ENCODE peak calls at places on chromosomes 13 and 19, in six cellular contexts. J is IMR-90, E is H9, P is neuronal stem cell, K is mesenchymal stem cell, V is H1. D is an unnamed sample.

GRCh38 chr13:55815458-55816033 is 1325.2 kb upstream of the PRR20A start:
- DNase-seq in J (no peak), E (no peak), P (no peak), K (no peak), V (no peak), D (peak; percentile 1)

GRCh38 chr19:18672606-18673337 is 10.7 kb upstream of the CRTC1 start:
- DNase-seq in J (peak; percentile 50), E (peak; percentile 63), P (no peak), K (peak; percentile 38), V (no peak), D (no peak)

GRCh38 chr13:70014337-70014736 is 93.3 kb upstream of the ATXN8OS start:
- DNase-seq in J (no peak), E (no peak), P (no peak), K (no peak), V (no peak), D (no peak)

GRCh38 chr19:46390121-46390858 is 23.1 kb downstream of the CCDC8 start:
- DNase-seq in J (no peak), E (no peak), P (no peak), K (no peak), V (no peak), D (no peak)

GRCh38 chr19:42271861-42272534 is 2.9 kb downstream of the CIC start:
- DNase-seq in J (no peak), E (no peak), P (no peak), K (no peak), V (no peak), D (no peak)

GRCh38 chr13:95002968-95003813 is 290.8 kb upstream of the SOX21 start:
- DNase-seq in J (no peak), E (peak; percentile 42), P (peak; percentile 17), K (no peak), V (peak; percentile 56), D (no peak)

GRCh38 chr13:48144413-48145035 is 49.6 kb upstream of the MED4 start:
- DNase-seq in J (peak; percentile 45), E (no peak), P (no peak), K (no peak), V (no peak), D (peak; percentile 70)

GRCh38 chr13:52847322-52847681 is 1.1 kb downstream of the PCDH8 start:
- DNase-seq in J (no peak), E (no peak), P (no peak), K (no peak), V (no peak), D (no peak)

GRCh38 chr13:84645196-84646071 is 763.2 kb upstream of the SLITRK1 start:
- DNase-seq in J (peak; percentile 71), E (no peak), P (no peak), K (peak; percentile 35), V (no peak), D (no peak)

GRCh38 chr19:30722236-30722635 is 350.1 kb downstream of the ZNF536 start:
- DNase-seq in J (no peak), E (no peak), P (no peak), K (no peak), V (no peak), D (no peak)

GRCh38 chr13:21871302-21871862 is 200.5 kb downstream of the FGF9 start:
- DNase-seq in J (no peak), E (no peak), P (no peak), K (no peak), V (no peak), D (no peak)

DNA sequence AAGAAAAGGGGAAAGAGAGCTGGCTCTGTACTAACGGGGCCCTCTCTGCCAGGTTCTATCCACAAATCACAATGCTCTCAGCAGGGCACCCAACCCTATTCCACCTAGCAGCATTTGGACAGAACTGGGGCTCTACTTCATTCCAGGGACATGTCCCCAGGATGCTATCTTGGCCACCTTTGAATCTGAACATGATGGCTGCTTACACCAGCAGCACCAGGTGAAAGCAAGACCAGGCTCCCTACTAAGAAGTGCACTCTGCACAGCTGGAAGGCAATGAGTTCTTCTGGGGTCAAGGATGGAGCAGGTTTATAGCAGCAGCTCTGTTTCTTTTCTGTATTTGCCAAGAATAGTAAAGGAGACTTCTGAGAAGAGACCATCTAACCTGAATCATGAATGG is 222.4 kb downstream of the DACH1 start:
- DNase-seq in J (no peak), E (no peak), P (no peak), K (no peak), V (no peak), D (no peak)
- H3K4ac ChIP-seq in J (no peak overlapping the region), E (no peak overlapping the region), P (no peak overlapping the region), K (no peak overlapping the region), V (no peak overlapping the region), D (no peak overlapping the region)

DNA sequence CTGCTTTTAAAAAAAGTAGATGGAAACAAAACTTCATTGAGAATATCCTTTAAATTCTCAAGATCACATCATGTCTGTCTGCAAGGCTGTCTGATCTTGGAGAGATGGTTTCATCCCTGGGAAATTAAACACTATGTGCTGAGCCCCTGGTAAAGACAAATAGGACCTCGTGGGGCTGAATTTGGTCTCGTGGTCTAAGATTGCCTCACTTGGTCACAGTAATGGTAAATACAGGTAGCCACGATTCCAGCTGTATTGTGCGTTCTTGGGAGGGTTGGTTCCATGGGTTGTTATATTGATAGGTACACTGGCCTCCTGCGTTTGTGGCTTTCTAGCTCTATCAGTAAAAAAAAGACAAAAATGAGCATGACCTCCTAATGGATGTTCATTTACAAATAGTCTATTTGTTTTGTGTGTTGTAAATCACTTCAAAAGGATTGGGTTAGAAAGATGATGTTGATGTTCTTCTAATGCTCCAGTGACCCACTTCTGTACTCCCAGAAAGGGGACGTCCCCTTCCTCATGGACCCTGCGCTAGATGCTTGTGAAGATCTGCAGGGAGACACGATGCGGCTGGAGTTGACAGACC is 1.7 kb downstream of the CEBPG start:
- DNase-seq in J (no peak), E (no peak), P (no peak), K (peak; percentile 5), V (no peak), D (no peak)
- H4K91ac ChIP-seq in J (no peak overlapping the region), E (no peak overlapping the region), P (no peak overlapping the region), K (no peak overlapping the region), V (no peak overlapping the region), D (no peak overlapping the region)

GRCh38 chr13:110887955-110888333 is 26.9 kb downstream of the ANKRD10 start:
- DNase-seq in J (no peak), E (no peak), P (no peak), K (no peak), V (peak; percentile 54), D (no peak)
- H3K4me2 ChIP-seq in J (no peak overlapping the region), E (no peak overlapping the region), P (no peak overlapping the region), K (no peak overlapping the region), V (no peak overlapping the region), D (no peak overlapping the region)

GRCh38 chr13:39490136-39490535 is 112.9 kb downstream of the LHFPL6 start:
- DNase-seq in J (no peak), E (peak; percentile 34), P (peak; percentile 52), K (no peak), V (no peak), D (no peak)
- H3K4ac ChIP-seq in J (no peak overlapping the region), E (no peak overlapping the region), P (no peak overlapping the region), K (no peak overlapping the region), V (no peak overlapping the region), D (no peak overlapping the region)

GRCh38 chr19:16777811-16778210 is 51.4 kb upstream of the SIN3B start:
- DNase-seq in J (no peak), E (no peak), P (no peak), K (no peak), V (no peak), D (no peak)

GRCh38 chr19:16782719-16783118 is 46.5 kb upstream of the SIN3B start:
- DNase-seq in J (no peak), E (no peak), P (no peak), K (no peak), V (no peak), D (no peak)

GRCh38 chr19:16779539-16780163 is 49.5 kb upstream of the SIN3B start:
- DNase-seq in J (no peak), E (no peak), P (no peak), K (peak; percentile 14), V (no peak), D (no peak)

GRCh38 chr19:16773939-16774338 is 54.3 kb downstream of the NWD1 start:
- DNase-seq in J (no peak), E (no peak), P (no peak), K (no peak), V (no peak), D (no peak)

DNA sequence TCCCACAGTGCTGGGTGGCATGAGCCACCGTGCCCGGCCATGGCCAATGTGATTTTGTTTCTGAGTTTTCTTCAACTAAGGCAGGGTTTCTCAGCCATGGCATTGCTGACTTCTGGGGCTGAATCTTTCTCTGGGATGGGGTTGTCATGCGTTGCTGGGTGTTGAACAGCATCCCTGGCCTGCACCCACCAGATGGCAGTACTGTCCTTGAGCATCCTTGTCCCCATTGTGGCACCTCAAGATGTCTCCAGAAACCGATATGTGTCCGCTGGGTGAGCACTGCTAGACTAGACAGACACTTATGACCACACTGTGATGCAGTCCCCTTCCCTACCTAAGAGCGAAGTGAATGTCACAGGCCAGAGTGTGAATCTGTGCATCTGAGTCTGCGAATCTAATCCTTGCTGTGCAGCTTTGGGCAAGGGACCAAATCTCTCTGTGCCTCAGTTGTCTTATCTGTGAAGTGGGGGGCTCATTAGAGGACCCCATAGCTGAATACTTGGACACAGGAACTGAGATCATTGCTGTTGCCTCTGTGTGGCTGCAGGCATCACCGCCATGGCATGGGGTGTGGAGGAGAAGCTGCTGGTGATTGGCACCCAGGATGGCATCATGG is 50.3 kb upstream of the SIN3B start:
- DNase-seq in J (peak; percentile 55), E (peak; percentile 71), P (peak; percentile 31), K (peak; percentile 75), V (peak; percentile 80), D (peak; percentile 77)
- H4K91ac ChIP-seq in J (no peak overlapping the region), E (no peak overlapping the region), P (no peak overlapping the region), K (peak overlapping the region; percentile 25), V (no peak overlapping the region), D (no peak overlapping the region)